ENCODE peak calls at places on chromosomes 3 and 15, in five cellular contexts. I is breast epithelium, L is suprapubic skin, K is uterus, W is adrenal gland. G is an unnamed sample.

GRCh38 chr3:71482771-71483170 is 100.8 kb downstream of the FOXP1 start:
- DNase-seq in W (no peak), L (no peak), I (no peak), K (no peak), G (no peak)

GRCh38 chr15:67501177-67501835 is 19.6 kb upstream of the C15orf61 start:
- DNase-seq in L (no peak), I (no peak), K (no peak), W (no peak), G (no peak)

GRCh38 chr3:29693863-29694262 is 413.0 kb downstream of the RBMS3 start:
- DNase-seq in K (no peak), I (no peak), W (no peak), L (no peak), G (no peak)

GRCh38 chr15:47582283-47582682 is 135.0 kb upstream of the SEMA6D start:
- DNase-seq in K (no peak), I (no peak), W (no peak), L (no peak), G (no peak)

GRCh38 chr3:71102111-71103039 is 481.2 kb downstream of the FOXP1 start:
- DNase-seq in W (no peak), I (no peak), L (no peak), K (no peak), G (no peak)

GRCh38 chr15:83582386-83582785 is 71.5 kb upstream of the ADAMTSL3 start:
- DNase-seq in I (no peak), W (no peak), K (no peak), L (no peak), G (no peak)

GRCh38 chr3:132256984-132257383 is 60.2 kb upstream of the ACP3 start:
- DNase-seq in W (peak), I (peak), L (no peak), K (no peak), G (no peak)

GRCh38 chr3:46213201-46213600 is 5.1 kb upstream of the CCR1 start:
- DNase-seq in K (no peak), W (no peak), I (no peak), L (no peak), G (no peak)

GRCh38 chr3:100044369-100044768 is 69.9 kb downstream of the FILIP1L start:
- DNase-seq in W (no peak), L (no peak), I (no peak), K (no peak), G (no peak)

GRCh38 chr3:53846134-53846850 is at the start of the genes CHDH and IL17RB:
- DNase-seq in W (peak), L (no peak), I (peak), K (peak), G (no peak)

GRCh38 chr3:15953841-15954240 is 156.1 kb upstream of the ANKRD28 start:
- DNase-seq in K (no peak), I (no peak), W (no peak), L (no peak), G (no peak)

GRCh38 chr3:24235121-24235520 is 259.5 kb downstream of the THRB start:
- DNase-seq in W (no peak), K (no peak), L (no peak), I (no peak), G (no peak)

GRCh38 chr15:70802629-70803028 is 39.3 kb upstream of the UACA start:
- DNase-seq in K (no peak), I (no peak), W (no peak), L (no peak), G (no peak)

DNA sequence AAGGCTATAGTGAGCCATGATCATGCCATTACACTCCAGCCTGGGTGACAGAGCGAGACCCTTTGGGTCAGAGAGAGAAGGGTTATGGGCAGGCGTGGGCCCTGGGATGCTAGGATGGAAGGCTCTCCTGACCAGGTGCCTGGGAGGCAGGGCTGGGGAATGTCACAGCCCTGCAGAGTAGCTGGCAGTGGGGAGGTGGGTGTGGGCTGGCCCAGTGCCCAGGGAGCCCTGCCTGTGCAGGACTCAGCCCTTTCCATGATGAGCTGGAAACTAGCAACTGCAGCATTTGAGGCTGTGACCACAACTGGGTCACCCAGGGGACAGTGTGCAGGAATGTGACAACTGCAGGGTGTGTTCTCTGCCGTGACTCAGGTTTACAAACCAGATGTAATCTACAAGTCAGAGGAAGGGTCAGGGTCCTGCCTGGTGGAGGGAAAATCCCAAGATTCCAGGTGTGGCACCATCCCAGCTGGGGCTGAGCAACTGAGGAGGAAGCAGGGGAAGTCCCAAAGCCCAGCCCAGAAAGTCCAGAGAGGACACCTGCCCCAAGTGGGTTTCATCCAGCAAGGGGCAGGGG is 45.4 kb downstream of the SLC28A1 start:
- DNase-seq in W (peak), I (peak), K (no peak), L (no peak), G (peak)
- TF ChIP-seq POLR2A in W (no peak), I (no peak), K (no peak), L (no peak), G (no peak)

DNA sequence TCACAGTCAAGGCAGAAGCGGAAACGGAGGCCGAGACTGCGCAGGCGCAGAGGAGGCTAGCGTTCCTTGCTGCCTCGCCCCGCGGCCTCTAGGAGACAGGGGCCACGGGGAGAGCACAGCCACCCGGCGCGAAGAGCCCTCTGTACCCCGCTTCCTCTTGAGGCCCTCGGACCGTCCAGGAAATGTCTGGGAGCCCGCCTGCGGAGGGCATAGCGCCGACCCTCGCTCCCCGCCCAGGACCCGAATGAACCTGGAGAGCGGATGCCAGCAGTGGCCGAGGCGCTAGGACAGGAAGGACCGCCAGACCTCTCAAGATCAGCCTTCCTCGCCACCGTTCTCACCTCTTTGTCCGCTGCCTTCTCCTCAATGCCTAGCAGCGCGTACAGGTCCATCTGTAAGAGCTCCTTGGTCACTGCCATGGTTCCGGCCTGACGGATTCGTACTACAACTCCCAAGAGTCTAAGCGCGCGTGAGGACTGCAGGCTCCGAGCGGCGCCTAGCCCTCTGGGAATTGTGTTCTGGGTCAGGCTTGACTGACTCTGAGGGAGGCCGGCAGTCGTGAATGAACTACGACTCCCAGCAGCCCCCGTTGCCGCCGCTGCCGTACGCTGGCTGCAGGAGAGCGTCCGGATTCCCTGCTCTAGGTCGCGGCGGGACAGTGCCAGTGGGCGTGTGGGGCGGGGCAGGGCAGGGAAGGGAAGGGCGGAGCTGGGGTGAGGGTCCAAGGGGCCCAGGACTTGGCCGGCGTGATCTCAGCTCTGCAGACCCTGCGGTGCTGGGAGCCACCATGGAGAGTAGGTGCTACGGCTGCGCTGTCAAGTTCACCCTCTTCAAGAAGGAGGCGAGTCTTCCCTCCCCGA is at the start of the genes DNAJC17 and ZFYVE19:
- DNase-seq in I (peak), W (peak), K (peak), L (peak), G (peak)
- TF ChIP-seq POLR2A in I (peak), W (peak), K (peak), L (no peak), G (peak)

GRCh38 chr15:62416535-62416934 is 251.4 kb upstream of the C2CD4B start:
- DNase-seq in K (no peak), L (no peak), I (no peak), W (no peak), G (no peak)

GRCh38 chr15:62412634-62413033 is 247.5 kb upstream of the C2CD4B start:
- DNase-seq in W (no peak), L (no peak), K (no peak), I (no peak), G (no peak)

GRCh38 chr15:62413147-62413546 is 248.1 kb upstream of the C2CD4B start:
- DNase-seq in L (no peak), I (no peak), W (no peak), K (peak), G (no peak)

GRCh38 chr15:62415498-62415897 is 250.4 kb upstream of the C2CD4B start:
- DNase-seq in K (no peak), W (no peak), L (no peak), I (no peak), G (no peak)

GRCh38 chr15:62413786-62414185 is 248.7 kb upstream of the C2CD4B start:
- DNase-seq in I (no peak), L (no peak), K (no peak), W (no peak), G (no peak)
- TF ChIP-seq POLR2A in I (no peak), L (no peak), K (no peak), W (no peak), G (no peak)

GRCh38 chr3:107522510-107523360 is at the start of gene BBX:
- DNase-seq in K (peak), L (peak), W (peak), I (peak), G (peak)
- TF ChIP-seq POLR2A in K (peak), L (no peak), W (peak), I (no peak), G (peak)

GRCh38 chr3:38141952-38142273 is 3.5 kb downstream of the MYD88 start:
- DNase-seq in L (no peak), W (peak), K (no peak), I (no peak), G (peak)

GRCh38 chr3:38143511-38143910 is 5.0 kb downstream of the MYD88 start:
- DNase-seq in L (peak), K (no peak), W (peak), I (no peak), G (no peak)

GRCh38 chr3:38140326-38141172 is 2.1 kb downstream of the MYD88 start:
- DNase-seq in L (peak), W (peak), K (no peak), I (no peak), G (no peak)

GRCh38 chr3:38141173-38141951 is 2.9 kb downstream of the MYD88 start:
- DNase-seq in W (peak), I (no peak), K (no peak), L (peak), G (peak)

DNA sequence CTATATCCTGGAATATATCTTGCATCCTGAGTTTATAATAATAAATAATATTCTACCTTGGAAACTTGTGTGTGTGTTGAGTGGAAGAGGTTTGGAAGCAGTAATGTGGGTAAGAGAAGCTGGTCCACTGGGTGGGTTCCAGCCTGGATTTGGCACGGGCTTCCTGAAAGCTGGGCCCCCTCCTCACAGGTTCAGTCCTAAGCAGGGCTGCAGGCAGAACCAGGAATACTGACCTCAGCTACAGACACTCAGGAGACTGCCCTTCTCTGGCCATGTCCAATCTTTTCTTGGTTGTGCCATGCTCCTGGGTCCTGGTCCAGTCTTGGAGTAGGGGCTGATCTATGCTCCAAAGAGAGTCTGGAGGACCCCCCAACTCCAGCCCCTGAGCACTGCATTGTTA is 4.5 kb downstream of the MYD88 start:
- DNase-seq in K (no peak), W (peak), I (no peak), L (peak), G (peak)
- TF ChIP-seq POLR2A in K (no peak), W (no peak), I (no peak), L (no peak), G (no peak)

DNA sequence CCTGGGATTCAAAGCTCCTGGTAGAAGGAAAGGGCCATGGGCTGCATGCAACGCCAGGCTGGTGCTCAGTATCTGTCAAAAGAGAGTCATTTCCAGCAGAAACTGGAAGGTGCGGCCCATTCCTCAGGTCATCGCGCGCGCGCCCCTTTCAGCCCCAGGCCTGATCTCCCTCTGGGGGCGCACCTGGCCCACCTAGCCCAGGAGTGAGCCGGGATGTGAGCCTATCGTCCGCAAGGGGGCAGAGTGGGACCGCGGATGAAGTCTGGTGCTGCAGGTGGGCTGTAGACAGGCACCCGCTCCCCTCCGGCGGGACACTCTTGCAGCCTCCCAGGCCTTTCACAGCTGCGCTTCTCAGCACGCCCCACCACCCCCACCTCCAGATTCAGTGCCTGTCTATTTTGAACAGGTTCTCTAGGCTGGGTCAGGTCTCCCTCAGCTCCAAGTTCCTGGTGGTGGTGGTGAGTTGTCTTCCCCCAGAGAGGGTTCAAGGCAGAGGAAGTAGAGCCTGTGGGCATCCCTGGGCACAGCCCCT is 5.8 kb upstream of the RPL29 start:
- DNase-seq in W (peak), I (peak), L (peak), K (peak), G (peak)
- TF ChIP-seq POLR2A in W (no peak), I (no peak), L (no peak), K (no peak), G (no peak)

GRCh38 chr3:172217877-172218276 is 178.5 kb downstream of the FNDC3B start:
- DNase-seq in L (no peak), W (no peak), I (no peak), K (no peak), G (no peak)

GRCh38 chr3:172216267-172216666 is 176.9 kb downstream of the FNDC3B start:
- DNase-seq in L (no peak), K (no peak), I (no peak), W (no peak), G (no peak)

GRCh38 chr3:172219750-172220149 is 180.4 kb downstream of the FNDC3B start:
- DNase-seq in K (no peak), I (no peak), W (no peak), L (no peak), G (no peak)

GRCh38 chr3:172216843-172217404 is 177.5 kb downstream of the FNDC3B start:
- DNase-seq in K (no peak), W (no peak), I (no peak), L (no peak), G (no peak)

DNA sequence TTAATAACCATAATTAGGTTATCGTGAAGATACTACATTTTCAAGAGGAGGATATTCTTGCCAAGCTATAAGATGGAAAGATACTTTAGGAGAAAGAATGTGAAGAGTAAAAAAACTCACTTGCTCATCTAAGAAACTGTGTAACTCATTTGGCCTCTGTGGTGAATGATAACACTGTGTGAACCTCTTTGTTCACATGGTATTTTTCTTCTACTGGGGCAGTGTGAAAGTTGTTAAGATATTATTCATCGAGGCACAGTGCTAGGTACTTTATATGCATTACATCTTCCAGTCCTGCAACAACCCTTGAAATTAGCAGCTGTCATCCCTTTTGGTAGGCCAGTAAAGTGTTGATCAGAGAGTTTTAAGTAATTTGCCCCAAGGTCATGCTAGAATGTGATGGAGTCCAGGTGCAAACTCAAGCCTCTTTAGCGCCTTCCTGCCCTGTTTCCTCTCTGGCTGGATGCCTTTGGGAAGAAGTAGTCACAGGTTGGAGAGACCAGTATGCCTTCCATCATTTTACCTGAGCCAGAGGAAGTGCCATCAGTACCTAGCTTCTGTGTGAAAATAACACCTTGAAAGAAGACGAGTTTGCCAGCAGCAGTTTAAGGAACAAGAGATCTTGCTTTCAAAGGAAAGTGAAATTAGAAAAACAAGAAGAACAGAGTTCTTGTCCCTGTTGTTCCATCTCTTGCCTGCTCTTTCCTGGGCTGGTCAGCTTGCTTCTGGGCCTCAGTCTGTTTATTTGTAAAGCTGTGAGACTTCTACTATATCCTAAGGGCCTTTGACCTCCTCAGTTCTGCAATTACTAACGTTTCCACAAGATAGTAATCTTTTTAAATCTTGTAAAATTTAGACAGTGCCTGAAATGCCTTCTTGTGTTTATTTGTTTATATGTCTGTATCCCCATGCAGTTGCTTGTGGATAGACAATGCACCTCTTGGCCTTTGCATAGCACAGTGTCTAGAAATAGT is 179.3 kb downstream of the FNDC3B start:
- DNase-seq in K (no peak), W (no peak), L (no peak), I (no peak), G (no peak)
- TF ChIP-seq POLR2A in K (no peak), W (no peak), L (no peak), I (no peak), G (no peak)